ENCODE peak calls at places on chromosomes 13 and 19, in five cellular contexts. One of them, this sample, is unnamed.
A peak's percentile ranks its signal among the peaks of the same experiment; 100 is the strongest.

GRCh38 chr19:21317821-21318220 is 11.4 kb downstream of the ZNF708 start:
- DNase-seq in osteoblast: no peak
- DNase-seq in Panc1: no peak
- DNase-seq in uterus: no peak
- DNase-seq in naive thymus-derived CD4-positive, alpha-beta T cell: no peak
- DNase-seq in this sample: no peak

GRCh38 chr13:100602472-100603142 is 14.0 kb upstream of the GGACT start:
- DNase-seq in osteoblast: no peak
- DNase-seq in Panc1: no peak
- DNase-seq in uterus: peak; percentile 22
- DNase-seq in naive thymus-derived CD4-positive, alpha-beta T cell: no peak
- DNase-seq in this sample: no peak

GRCh38 chr19:20182232-20182785 is 15.3 kb downstream of the ZNF486 start:
- DNase-seq in osteoblast: no peak
- DNase-seq in Panc1: no peak
- DNase-seq in uterus: no peak
- DNase-seq in naive thymus-derived CD4-positive, alpha-beta T cell: no peak
- DNase-seq in this sample: no peak

GRCh38 chr13:110126391-110126961 is 180.5 kb downstream of the COL4A1 start:
- DNase-seq in osteoblast: peak; percentile 96
- DNase-seq in Panc1: no peak
- DNase-seq in uterus: peak; percentile 58
- DNase-seq in naive thymus-derived CD4-positive, alpha-beta T cell: no peak
- DNase-seq in this sample: no peak

GRCh38 chr13:98937911-98938381 is 39.9 kb downstream of the DOCK9 start:
- DNase-seq in osteoblast: no peak
- DNase-seq in Panc1: no peak
- DNase-seq in uterus: no peak
- DNase-seq in naive thymus-derived CD4-positive, alpha-beta T cell: no peak
- DNase-seq in this sample: no peak

GRCh38 chr13:21668665-21669599 is 1.9 kb upstream of the FGF9 start:
- DNase-seq in osteoblast: peak; percentile 78
- DNase-seq in Panc1: no peak
- DNase-seq in uterus: no peak
- DNase-seq in naive thymus-derived CD4-positive, alpha-beta T cell: peak; percentile 19
- DNase-seq in this sample: peak; percentile 35

GRCh38 chr13:89577301-89577700 is 1770.2 kb upstream of the MIR17HG start:
- DNase-seq in osteoblast: no peak
- DNase-seq in Panc1: no peak
- DNase-seq in uterus: no peak
- DNase-seq in naive thymus-derived CD4-positive, alpha-beta T cell: no peak
- DNase-seq in this sample: no peak

GRCh38 chr13:49627831-49628652 is at the start of gene ARL11:
- DNase-seq in osteoblast: no peak
- DNase-seq in Panc1: no peak
- DNase-seq in uterus: no peak
- DNase-seq in naive thymus-derived CD4-positive, alpha-beta T cell: peak; percentile 33
- DNase-seq in this sample: peak; percentile 72

GRCh38 chr19:41748012-41748411 is 7.3 kb upstream of the CEACAM6 start:
- DNase-seq in osteoblast: no peak
- DNase-seq in Panc1: no peak
- DNase-seq in uterus: no peak
- DNase-seq in naive thymus-derived CD4-positive, alpha-beta T cell: no peak
- DNase-seq in this sample: no peak

GRCh38 chr13:42007844-42008243 is 40.6 kb upstream of the DGKH start:
- DNase-seq in osteoblast: peak; percentile 78
- DNase-seq in Panc1: no peak
- DNase-seq in uterus: no peak
- DNase-seq in naive thymus-derived CD4-positive, alpha-beta T cell: no peak
- DNase-seq in this sample: no peak

GRCh38 chr19:49014123-49014869 is 2.6 kb downstream of the LHB start:
- DNase-seq in osteoblast: peak; percentile 93
- DNase-seq in Panc1: no peak
- DNase-seq in uterus: no peak
- DNase-seq in naive thymus-derived CD4-positive, alpha-beta T cell: no peak
- DNase-seq in this sample: no peak

GRCh38 chr19:41095703-41096102 is 7.5 kb downstream of the CYP2A13 start:
- DNase-seq in osteoblast: no peak
- DNase-seq in Panc1: no peak
- DNase-seq in uterus: no peak
- DNase-seq in naive thymus-derived CD4-positive, alpha-beta T cell: no peak
- DNase-seq in this sample: no peak

GRCh38 chr19:489418-490196 is 6.7 kb upstream of the MADCAM1 start:
- DNase-seq in osteoblast: peak; percentile 97
- DNase-seq in Panc1: no peak
- DNase-seq in uterus: peak; percentile 49
- DNase-seq in naive thymus-derived CD4-positive, alpha-beta T cell: no peak
- DNase-seq in this sample: peak; percentile 52

GRCh38 chr13:31160857-31161582 is 684 bp downstream of the HSPH1 start:
- DNase-seq in osteoblast: peak; percentile 79
- DNase-seq in Panc1: no peak
- DNase-seq in uterus: peak; percentile 48
- DNase-seq in naive thymus-derived CD4-positive, alpha-beta T cell: peak; percentile 26
- DNase-seq in this sample: peak; percentile 71

GRCh38 chr13:29513002-29513980 is 82.2 kb downstream of the SLC7A1 start:
- DNase-seq in osteoblast: no peak
- DNase-seq in Panc1: no peak
- DNase-seq in uterus: no peak
- DNase-seq in naive thymus-derived CD4-positive, alpha-beta T cell: no peak
- DNase-seq in this sample: no peak

GRCh38 chr13:33287142-33287882 is 1.8 kb upstream of the STARD13 start:
- DNase-seq in osteoblast: no peak
- DNase-seq in Panc1: no peak
- DNase-seq in uterus: no peak
- DNase-seq in naive thymus-derived CD4-positive, alpha-beta T cell: no peak
- DNase-seq in this sample: no peak

GRCh38 chr13:29801737-29802305 is 48.6 kb downstream of the UBL3 start:
- DNase-seq in osteoblast: no peak
- DNase-seq in Panc1: no peak
- DNase-seq in uterus: no peak
- DNase-seq in naive thymus-derived CD4-positive, alpha-beta T cell: no peak
- DNase-seq in this sample: no peak

GRCh38 chr13:27182844-27183497 is 11.4 kb upstream of the USP12 start:
- DNase-seq in osteoblast: peak; percentile 94
- DNase-seq in Panc1: peak; percentile 81
- DNase-seq in uterus: no peak
- DNase-seq in naive thymus-derived CD4-positive, alpha-beta T cell: no peak
- DNase-seq in this sample: no peak

GRCh38 chr19:46716013-46716671 is 772 bp downstream of the PRKD2 start:
- DNase-seq in osteoblast: peak; percentile 90
- DNase-seq in Panc1: no peak
- DNase-seq in uterus: no peak
- DNase-seq in naive thymus-derived CD4-positive, alpha-beta T cell: no peak
- DNase-seq in this sample: no peak

GRCh38 chr13:44498969-44499368 is 77.2 kb downstream of the TSC22D1 start:
- DNase-seq in osteoblast: no peak
- DNase-seq in Panc1: no peak
- DNase-seq in uterus: no peak
- DNase-seq in naive thymus-derived CD4-positive, alpha-beta T cell: no peak
- DNase-seq in this sample: no peak

GRCh38 chr19:53903055-53903680 is 5.9 kb upstream of the CACNG7 start:
- DNase-seq in osteoblast: peak; percentile 80
- DNase-seq in Panc1: no peak
- DNase-seq in uterus: no peak
- DNase-seq in naive thymus-derived CD4-positive, alpha-beta T cell: peak; percentile 22
- DNase-seq in this sample: peak; percentile 72

GRCh38 chr19:50204811-50205675 is 1.6 kb downstream of the MYH14 start:
- DNase-seq in osteoblast: peak; percentile 80
- DNase-seq in Panc1: no peak
- DNase-seq in uterus: no peak
- DNase-seq in naive thymus-derived CD4-positive, alpha-beta T cell: no peak
- DNase-seq in this sample: no peak

GRCh38 chr19:1599460-1599846 is 5.8 kb downstream of the UQCR11 start:
- DNase-seq in osteoblast: no peak
- DNase-seq in Panc1: no peak
- DNase-seq in uterus: no peak
- DNase-seq in naive thymus-derived CD4-positive, alpha-beta T cell: no peak
- DNase-seq in this sample: no peak

GRCh38 chr13:32056316-32056715 is 24.7 kb downstream of the FRY start:
- DNase-seq in osteoblast: no peak
- DNase-seq in Panc1: no peak
- DNase-seq in uterus: no peak
- DNase-seq in naive thymus-derived CD4-positive, alpha-beta T cell: no peak
- DNase-seq in this sample: no peak

GRCh38 chr19:17075860-17076538 is 422 bp downstream of the MYO9B start:
- DNase-seq in osteoblast: peak; percentile 94
- DNase-seq in Panc1: no peak
- DNase-seq in uterus: peak; percentile 56
- DNase-seq in naive thymus-derived CD4-positive, alpha-beta T cell: no peak
- DNase-seq in this sample: no peak

GRCh38 chr13:43977911-43978310 is 98.2 kb downstream of the LACC1 start:
- DNase-seq in osteoblast: peak; percentile 35
- DNase-seq in Panc1: no peak
- DNase-seq in uterus: no peak
- DNase-seq in naive thymus-derived CD4-positive, alpha-beta T cell: no peak
- DNase-seq in this sample: no peak

GRCh38 chr13:106083620-106084350 is 451.7 kb downstream of the EFNB2 start:
- DNase-seq in osteoblast: peak; percentile 73
- DNase-seq in Panc1: no peak
- DNase-seq in uterus: no peak
- DNase-seq in naive thymus-derived CD4-positive, alpha-beta T cell: no peak
- DNase-seq in this sample: peak; percentile 48

GRCh38 chr13:78610381-78610883 is 7.1 kb upstream of the POU4F1 start:
- DNase-seq in osteoblast: no peak
- DNase-seq in Panc1: no peak
- DNase-seq in uterus: no peak
- DNase-seq in naive thymus-derived CD4-positive, alpha-beta T cell: no peak
- DNase-seq in this sample: no peak

GRCh38 chr13:29993716-29994488 is 143.5 kb upstream of the UBL3 start:
- DNase-seq in osteoblast: peak; percentile 91
- DNase-seq in Panc1: no peak
- DNase-seq in uterus: no peak
- DNase-seq in naive thymus-derived CD4-positive, alpha-beta T cell: no peak
- DNase-seq in this sample: no peak

GRCh38 chr13:96089139-96089538 is 768 bp upstream of the HS6ST3 start:
- DNase-seq in osteoblast: peak; percentile 69
- DNase-seq in Panc1: no peak
- DNase-seq in uterus: no peak
- DNase-seq in naive thymus-derived CD4-positive, alpha-beta T cell: no peak
- DNase-seq in this sample: no peak

GRCh38 chr13:96091164-96091931 is 1.4 kb downstream of the HS6ST3 start:
- DNase-seq in osteoblast: peak; percentile 74
- DNase-seq in Panc1: no peak
- DNase-seq in uterus: peak; percentile 43
- DNase-seq in naive thymus-derived CD4-positive, alpha-beta T cell: no peak
- DNase-seq in this sample: peak; percentile 45

GRCh38 chr13:96089749-96090239 is at the start of gene HS6ST3:
- DNase-seq in osteoblast: peak; percentile 83
- DNase-seq in Panc1: no peak
- DNase-seq in uterus: peak; percentile 18
- DNase-seq in naive thymus-derived CD4-positive, alpha-beta T cell: no peak
- DNase-seq in this sample: peak; percentile 63

GRCh38 chr13:96091932-96092253 is 2.0 kb downstream of the HS6ST3 start:
- DNase-seq in osteoblast: peak; percentile 48
- DNase-seq in Panc1: no peak
- DNase-seq in uterus: no peak
- DNase-seq in naive thymus-derived CD4-positive, alpha-beta T cell: no peak
- DNase-seq in this sample: peak; percentile 32

GRCh38 chr13:96090240-96091101 is 564 bp downstream of the HS6ST3 start:
- DNase-seq in osteoblast: peak; percentile 87
- DNase-seq in Panc1: no peak
- DNase-seq in uterus: no peak
- DNase-seq in naive thymus-derived CD4-positive, alpha-beta T cell: no peak
- DNase-seq in this sample: peak; percentile 44
- H3K27me3 ChIP-seq in osteoblast: peaks cover 64% of the 10 kb centered on the region
- H3K27me3 ChIP-seq in Panc1: peaks cover 38% of the 10 kb centered on the region
- H3K27me3 ChIP-seq in uterus: peaks cover 16% of the 10 kb centered on the region
- H3K27me3 ChIP-seq in naive thymus-derived CD4-positive, alpha-beta T cell: no peaks in the 10 kb centered on the region
- H3K27me3 ChIP-seq in this sample: peaks cover 7% of the 10 kb centered on the region

GRCh38 chr19:57642396-57643046 is 9.6 kb downstream of the ZNF211 start:
- DNase-seq in osteoblast: no peak
- DNase-seq in Panc1: no peak
- DNase-seq in uterus: no peak
- DNase-seq in naive thymus-derived CD4-positive, alpha-beta T cell: no peak
- DNase-seq in this sample: no peak
- H3K27me3 ChIP-seq in osteoblast: no peaks in the 10 kb centered on the region
- H3K27me3 ChIP-seq in Panc1: no peaks in the 10 kb centered on the region
- H3K27me3 ChIP-seq in uterus: no peaks in the 10 kb centered on the region
- H3K27me3 ChIP-seq in naive thymus-derived CD4-positive, alpha-beta T cell: no peaks in the 10 kb centered on the region
- H3K27me3 ChIP-seq in this sample: no peaks in the 10 kb centered on the region

GRCh38 chr13:69204620-69205019 is 903.0 kb upstream of the ATXN8OS start:
- DNase-seq in osteoblast: no peak
- DNase-seq in Panc1: no peak
- DNase-seq in uterus: no peak
- DNase-seq in naive thymus-derived CD4-positive, alpha-beta T cell: no peak
- DNase-seq in this sample: no peak

GRCh38 chr13:69199664-69200063 is 908.0 kb upstream of the ATXN8OS start:
- DNase-seq in osteoblast: no peak
- DNase-seq in Panc1: no peak
- DNase-seq in uterus: no peak
- DNase-seq in naive thymus-derived CD4-positive, alpha-beta T cell: no peak
- DNase-seq in this sample: no peak

GRCh38 chr13:69194130-69194529 is 913.5 kb upstream of the ATXN8OS start:
- DNase-seq in osteoblast: no peak
- DNase-seq in Panc1: no peak
- DNase-seq in uterus: no peak
- DNase-seq in naive thymus-derived CD4-positive, alpha-beta T cell: no peak
- DNase-seq in this sample: no peak

DNA sequence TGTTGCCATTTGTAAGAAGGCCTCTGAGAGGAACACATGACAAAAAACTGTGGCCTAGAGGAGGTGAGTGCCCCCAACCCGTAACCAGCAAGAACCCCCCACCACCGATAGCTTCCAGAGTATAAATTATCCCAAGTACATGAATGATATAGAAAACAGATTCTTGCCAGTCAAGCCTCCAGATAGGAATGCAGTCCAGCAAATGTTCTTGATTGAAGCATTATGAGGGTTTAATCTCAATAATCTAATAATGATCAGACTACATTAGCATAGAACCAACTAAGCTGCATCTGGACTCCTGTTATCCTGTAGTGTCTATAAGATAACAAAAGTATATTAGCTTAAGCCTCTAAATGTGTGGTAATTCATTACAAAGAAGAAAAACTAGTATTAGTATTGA is 908.9 kb upstream of the ATXN8OS start:
- DNase-seq in osteoblast: no peak
- DNase-seq in Panc1: no peak
- DNase-seq in uterus: no peak
- DNase-seq in naive thymus-derived CD4-positive, alpha-beta T cell: no peak
- DNase-seq in this sample: no peak
- H3K27me3 ChIP-seq in osteoblast: no peaks in the 10 kb centered on the region
- H3K27me3 ChIP-seq in Panc1: no peaks in the 10 kb centered on the region
- H3K27me3 ChIP-seq in uterus: no peaks in the 10 kb centered on the region
- H3K27me3 ChIP-seq in naive thymus-derived CD4-positive, alpha-beta T cell: no peaks in the 10 kb centered on the region
- H3K27me3 ChIP-seq in this sample: no peaks in the 10 kb centered on the region

GRCh38 chr13:51211910-51212309 is 10.3 kb upstream of the FAM124A start:
- DNase-seq in osteoblast: no peak
- DNase-seq in Panc1: no peak
- DNase-seq in uterus: no peak
- DNase-seq in naive thymus-derived CD4-positive, alpha-beta T cell: no peak
- DNase-seq in this sample: no peak

GRCh38 chr13:51207881-51208280 is 14.3 kb upstream of the FAM124A start:
- DNase-seq in osteoblast: no peak
- DNase-seq in Panc1: no peak
- DNase-seq in uterus: no peak
- DNase-seq in naive thymus-derived CD4-positive, alpha-beta T cell: no peak
- DNase-seq in this sample: no peak

GRCh38 chr13:51212808-51213728 is 9.1 kb upstream of the FAM124A start:
- DNase-seq in osteoblast: no peak
- DNase-seq in Panc1: no peak
- DNase-seq in uterus: no peak
- DNase-seq in naive thymus-derived CD4-positive, alpha-beta T cell: no peak
- DNase-seq in this sample: no peak

GRCh38 chr13:51208707-51209106 is 13.5 kb upstream of the FAM124A start:
- DNase-seq in osteoblast: no peak
- DNase-seq in Panc1: no peak
- DNase-seq in uterus: no peak
- DNase-seq in naive thymus-derived CD4-positive, alpha-beta T cell: no peak
- DNase-seq in this sample: no peak
- H3K27me3 ChIP-seq in osteoblast: peaks cover 78% of the 10 kb centered on the region
- H3K27me3 ChIP-seq in Panc1: peaks cover 20% of the 10 kb centered on the region
- H3K27me3 ChIP-seq in uterus: no peaks in the 10 kb centered on the region
- H3K27me3 ChIP-seq in naive thymus-derived CD4-positive, alpha-beta T cell: no peaks in the 10 kb centered on the region
- H3K27me3 ChIP-seq in this sample: no peaks in the 10 kb centered on the region

This sample was measured in HAP-1.